ENCODE peak calls at places on chromosomes 12 and 14, in seven cellular contexts. B is A549, Y is sigmoid colon, I is H1, D is upper lobe of left lung, C is GM12878, N is transverse colon. T is an unnamed sample.

GRCh38 chr12:89988156-89988555 is 279.5 kb upstream of the ATP2B1 start:
- DNase-seq in N (no peak), I (no peak), B (no peak), Y (no peak), D (no peak), C (no peak), T (no peak)

GRCh38 chr12:57215668-57216013 is 953 bp upstream of the NXPH4 start:
- DNase-seq in C (no peak), N (no peak), B (no peak), D (no peak), I (peak; percentile 55), Y (no peak), T (no peak)

GRCh38 chr12:14416658-14417057 is 51.2 kb downstream of the ATF7IP start:
- DNase-seq in D (no peak), Y (no peak), N (no peak), B (peak; percentile 22), C (no peak), I (no peak), T (no peak)

GRCh38 chr12:31018106-31018890 is 55.4 kb upstream of the DDX11 start:
- DNase-seq in D (no peak), Y (peak; percentile 21), C (no peak), I (no peak), B (no peak), N (no peak), T (no peak)

GRCh38 chr12:19074700-19075099 is 54.8 kb upstream of the PLEKHA5 start:
- DNase-seq in C (no peak), I (no peak), N (no peak), B (no peak), D (no peak), Y (no peak), T (no peak)

GRCh38 chr12:12779529-12779928 is 5.9 kb upstream of the APOLD1 start:
- DNase-seq in N (no peak), B (peak; percentile 89), D (no peak), I (no peak), C (no peak), Y (no peak), T (no peak)

GRCh38 chr14:50835280-50835679 is 4.3 kb upstream of the NIN start:
- DNase-seq in N (no peak), C (peak; percentile 79), Y (no peak), I (no peak), D (no peak), B (no peak), T (no peak)

GRCh38 chr12:76643438-76643837 is 83.9 kb upstream of the OSBPL8 start:
- DNase-seq in C (no peak), B (no peak), I (no peak), N (no peak), Y (no peak), D (no peak), T (no peak)

GRCh38 chr12:90945070-90945649 is 9.8 kb downstream of the CCER1 start:
- DNase-seq in I (no peak), Y (no peak), N (no peak), B (peak; percentile 56), D (no peak), C (no peak), T (no peak)

GRCh38 chr14:93751946-93752660 is 36.2 kb downstream of the PRIMA1 start:
- DNase-seq in N (no peak), B (no peak), D (peak; percentile 32), I (no peak), Y (no peak), C (no peak), T (no peak)

GRCh38 chr12:124713041-124713435 is 145.6 kb upstream of the NCOR2 start:
- DNase-seq in N (peak; percentile 38), D (no peak), C (peak; percentile 4), Y (peak; percentile 88), I (no peak), B (no peak), T (peak; percentile 78)

GRCh38 chr12:95976416-95976832 is 19.7 kb downstream of the HAL start:
- DNase-seq in N (no peak), C (no peak), B (no peak), I (no peak), D (no peak), Y (no peak), T (no peak)
- TF ChIP-seq EP300 in N (no peak), C (no peak), B (no peak), I (no peak), D (no peak), Y (no peak), T (no peak)

DNA sequence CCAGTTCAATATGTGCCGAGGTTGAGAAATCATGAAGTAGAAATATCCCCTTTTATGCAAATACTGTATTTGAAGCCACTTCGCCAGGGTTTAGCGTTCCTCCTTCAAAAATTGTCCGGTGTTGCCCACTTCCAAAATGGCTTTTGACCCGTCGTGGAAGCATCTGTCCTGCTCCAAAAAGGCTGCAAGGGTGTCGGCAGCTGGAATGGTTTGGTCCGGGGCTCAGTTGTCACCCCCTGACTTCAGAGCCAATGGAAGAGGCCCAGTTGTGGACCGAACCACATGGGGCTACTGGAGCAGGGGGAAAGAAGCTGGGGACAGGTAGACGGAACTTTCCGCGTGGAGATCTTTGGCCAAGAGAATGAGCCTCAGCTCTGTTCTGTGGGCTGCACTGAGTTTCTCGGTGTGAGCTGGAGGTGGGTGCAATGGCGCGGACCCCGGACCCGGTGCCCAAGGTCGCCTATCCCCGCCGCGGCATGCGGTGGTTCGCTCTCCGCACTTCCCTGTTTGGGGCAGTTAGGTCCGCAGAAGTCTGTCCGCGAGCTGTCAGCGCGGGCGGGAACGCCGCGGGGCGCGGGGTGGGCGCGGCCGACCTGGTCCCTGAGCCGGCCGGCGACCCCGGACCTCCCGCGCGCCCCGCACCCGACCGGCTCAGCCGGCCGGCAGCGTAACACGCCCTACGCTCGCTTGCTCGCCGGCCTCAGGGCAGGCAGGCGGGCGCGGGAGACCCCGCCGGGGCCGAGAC is at the start of gene ANKRD13A:
- DNase-seq in C (peak; percentile 92), I (peak; percentile 91), Y (peak; percentile 96), D (peak; percentile 95), B (peak; percentile 97), N (peak; percentile 91), T (peak; percentile 88)
- TF ChIP-seq EP300 in C (no peak), I (peak; percentile 100), Y (no peak), D (peak; percentile 14), B (no peak), N (no peak), T (peak; percentile 93)

GRCh38 chr14:68762944-68763831 is 29.7 kb downstream of the ZFP36L1 start:
- DNase-seq in B (no peak), I (peak; percentile 62), C (no peak), N (no peak), Y (peak; percentile 84), D (no peak), T (no peak)
- TF ChIP-seq EP300 in B (no peak), I (no peak), C (no peak), N (no peak), Y (no peak), D (no peak), T (no peak)

GRCh38 chr14:44657688-44658388 is 150.8 kb upstream of the FSCB start:
- DNase-seq in N (no peak), I (no peak), C (no peak), D (no peak), Y (no peak), B (peak; percentile 10), T (no peak)
- TF ChIP-seq EP300 in N (no peak), I (no peak), C (no peak), D (no peak), Y (no peak), B (no peak), T (no peak)

GRCh38 chr14:54672688-54673087 is 105.8 kb downstream of the SAMD4A start:
- DNase-seq in B (no peak), Y (no peak), C (no peak), D (no peak), I (no peak), N (no peak), T (no peak)

GRCh38 chr14:54674342-54674741 is 107.4 kb downstream of the SAMD4A start:
- DNase-seq in Y (no peak), I (no peak), D (no peak), C (no peak), B (no peak), N (no peak), T (no peak)

GRCh38 chr14:54672181-54672580 is 105.3 kb downstream of the SAMD4A start:
- DNase-seq in D (no peak), Y (no peak), C (no peak), B (no peak), N (no peak), I (no peak), T (no peak)

GRCh38 chr14:54671537-54671936 is 104.6 kb downstream of the SAMD4A start:
- DNase-seq in B (no peak), D (no peak), Y (no peak), N (no peak), C (no peak), I (no peak), T (no peak)

GRCh38 chr14:54673193-54674121 is 106.5 kb downstream of the SAMD4A start:
- DNase-seq in I (no peak), Y (peak; percentile 87), N (no peak), C (no peak), B (no peak), D (no peak), T (no peak)
- TF ChIP-seq EP300 in I (no peak), Y (peak; percentile 88), N (peak; percentile 80), C (no peak), B (no peak), D (no peak), T (no peak)

DNA sequence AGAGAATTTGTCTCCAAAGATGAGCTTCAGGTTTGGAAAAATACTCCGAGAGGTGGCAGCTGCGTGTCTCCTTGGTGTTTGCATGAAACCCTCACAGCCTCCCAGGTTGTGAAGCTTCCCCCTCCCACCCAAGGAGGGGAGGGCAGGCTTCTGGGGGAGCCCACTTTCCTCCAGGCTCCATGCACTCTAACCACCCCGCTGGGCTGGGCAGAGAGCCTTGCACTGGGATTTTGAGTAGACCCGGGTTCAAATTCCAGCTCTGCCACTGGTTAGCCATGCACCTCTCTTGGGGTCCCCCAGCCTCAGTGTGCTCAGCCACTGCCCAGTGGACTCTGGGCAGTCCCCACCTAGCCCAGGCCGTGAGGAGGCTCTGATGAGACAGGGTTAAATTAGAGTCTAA is 4.3 kb upstream of the DLK1 start:
- DNase-seq in B (no peak), Y (no peak), I (no peak), N (no peak), D (no peak), C (no peak), T (no peak)
- TF ChIP-seq EP300 in B (no peak), Y (no peak), I (no peak), N (no peak), D (no peak), C (no peak), T (no peak)

DNA sequence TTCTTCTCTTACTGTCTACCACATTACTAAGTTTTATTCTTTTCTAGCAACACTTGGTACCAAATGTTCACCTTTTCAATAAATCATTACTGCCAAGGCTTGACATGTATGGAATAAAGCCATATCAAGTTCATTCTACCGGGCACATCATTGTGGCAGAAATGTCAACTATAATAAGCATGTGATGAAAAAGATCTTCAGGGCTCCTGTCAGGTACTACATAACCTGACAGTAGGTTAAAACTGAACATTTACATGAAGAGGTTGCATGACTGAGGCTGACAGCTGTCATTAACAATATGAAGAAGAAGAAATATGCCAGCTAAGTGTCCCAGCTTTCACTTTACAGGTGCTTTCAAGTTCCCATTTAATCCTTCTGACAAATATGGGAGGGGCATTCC is 178.9 kb downstream of the KCNH5 start:
- DNase-seq in B (no peak), N (no peak), C (no peak), I (no peak), D (no peak), Y (no peak), T (no peak)
- TF ChIP-seq EP300 in B (no peak), N (no peak), C (no peak), I (no peak), D (no peak), Y (no peak), T (no peak)